ENCODE peak calls at places on chromosomes 3 and 15, in four cellular contexts. One of them, this sample, is unnamed.

GRCh38 chr3:31880020-31880419 is 101.0 kb downstream of the OSBPL10 start:
- DNase-seq in HepG2: peak; percentile 11
- DNase-seq in H1: no peak
- DNase-seq in GM12878: no peak
- DNase-seq in this sample: no peak

GRCh38 chr3:43105597-43106292 is at the start of gene POMGNT2:
- DNase-seq in GM12878: peak; percentile 16
- DNase-seq in HepG2: peak; percentile 73
- DNase-seq in H1: peak; percentile 61
- DNase-seq in this sample: peak; percentile 98

GRCh38 chr3:43373588-43373935 is 87.2 kb downstream of the SNRK start:
- DNase-seq in HepG2: no peak
- DNase-seq in H1: no peak
- DNase-seq in GM12878: no peak
- DNase-seq in this sample: no peak

GRCh38 chr3:113607219-113607596 is 74.9 kb downstream of the SIDT1 start:
- DNase-seq in H1: no peak
- DNase-seq in HepG2: no peak
- DNase-seq in GM12878: no peak
- DNase-seq in this sample: no peak

GRCh38 chr3:177516130-177517011 is 319.1 kb upstream of the TBL1XR1 start:
- DNase-seq in H1: no peak
- DNase-seq in GM12878: no peak
- DNase-seq in HepG2: peak; percentile 74
- DNase-seq in this sample: no peak

GRCh38 chr3:194565597-194566190 is 67.5 kb downstream of the TMEM44 start:
- DNase-seq in GM12878: no peak
- DNase-seq in H1: no peak
- DNase-seq in HepG2: no peak
- DNase-seq in this sample: no peak

GRCh38 chr3:194375473-194375872 is 5.9 kb upstream of the LRRC15 start:
- DNase-seq in GM12878: no peak
- DNase-seq in HepG2: no peak
- DNase-seq in H1: no peak
- DNase-seq in this sample: no peak

GRCh38 chr15:54803139-54803808 is 393.5 kb downstream of the RSL24D1 start:
- DNase-seq in HepG2: no peak
- DNase-seq in H1: no peak
- DNase-seq in GM12878: peak; percentile 19
- DNase-seq in this sample: no peak

GRCh38 chr3:40837300-40837699 is 312.5 kb downstream of the ZNF621 start:
- DNase-seq in GM12878: no peak
- DNase-seq in H1: no peak
- DNase-seq in HepG2: no peak
- DNase-seq in this sample: no peak

GRCh38 chr3:152328841-152329240 is 60.1 kb downstream of the MBNL1 start:
- DNase-seq in HepG2: peak; percentile 78
- DNase-seq in H1: no peak
- DNase-seq in GM12878: no peak
- DNase-seq in this sample: no peak

GRCh38 chr3:14153663-14154062 is 24.7 kb downstream of the XPC start:
- DNase-seq in H1: no peak
- DNase-seq in GM12878: no peak
- DNase-seq in HepG2: no peak
- DNase-seq in this sample: no peak

GRCh38 chr15:49060710-49061483 is 14.7 kb upstream of the SECISBP2L start:
- DNase-seq in H1: no peak
- DNase-seq in HepG2: no peak
- DNase-seq in GM12878: no peak
- DNase-seq in this sample: no peak

GRCh38 chr15:45183001-45183400 is 4.8 kb downstream of the SHF start:
- DNase-seq in H1: no peak
- DNase-seq in GM12878: no peak
- DNase-seq in HepG2: no peak
- DNase-seq in this sample: no peak

GRCh38 chr15:59436774-59437472 is 1.1 kb upstream of the FAM81A start:
- DNase-seq in H1: no peak
- DNase-seq in HepG2: no peak
- DNase-seq in GM12878: no peak
- DNase-seq in this sample: peak; percentile 37

GRCh38 chr15:91508633-91509032 is 344.9 kb upstream of the SLCO3A1 start:
- DNase-seq in HepG2: no peak
- DNase-seq in GM12878: no peak
- DNase-seq in H1: no peak
- DNase-seq in this sample: no peak

GRCh38 chr3:45319231-45320085 is 68.9 kb upstream of the LARS2 start:
- DNase-seq in H1: no peak
- DNase-seq in HepG2: no peak
- DNase-seq in GM12878: no peak
- DNase-seq in this sample: no peak

GRCh38 chr3:123483146-123483545 is 34.3 kb upstream of the ADCY5 start:
- DNase-seq in GM12878: no peak
- DNase-seq in HepG2: no peak
- DNase-seq in H1: no peak
- DNase-seq in this sample: no peak

GRCh38 chr15:34621675-34622074 is 38.2 kb upstream of the GOLGA8B start:
- DNase-seq in H1: no peak
- DNase-seq in HepG2: peak; percentile 3
- DNase-seq in GM12878: no peak
- DNase-seq in this sample: peak; percentile 14

GRCh38 chr3:113783463-113783862 is 36.6 kb downstream of the ATP6V1A start:
- DNase-seq in H1: no peak
- DNase-seq in GM12878: no peak
- DNase-seq in HepG2: no peak
- DNase-seq in this sample: no peak

GRCh38 chr15:76229266-76229665 is 82.0 kb downstream of the ETFA start:
- DNase-seq in HepG2: no peak
- DNase-seq in GM12878: no peak
- DNase-seq in H1: no peak
- DNase-seq in this sample: no peak

GRCh38 chr3:13011369-13012227 is 61.6 kb downstream of the IQSEC1 start:
- DNase-seq in H1: no peak
- DNase-seq in GM12878: peak; percentile 92
- DNase-seq in HepG2: peak; percentile 32
- DNase-seq in this sample: no peak

GRCh38 chr3:133119146-133119545 is 81.0 kb downstream of the TMEM108 start:
- DNase-seq in GM12878: no peak
- DNase-seq in HepG2: no peak
- DNase-seq in H1: no peak
- DNase-seq in this sample: no peak

GRCh38 chr3:173586176-173586575 is 188.6 kb downstream of the NLGN1 start:
- DNase-seq in HepG2: no peak
- DNase-seq in GM12878: no peak
- DNase-seq in H1: no peak
- DNase-seq in this sample: no peak

GRCh38 chr15:45399381-45400212 is 21.3 kb upstream of the GATM start:
- DNase-seq in GM12878: no peak
- DNase-seq in H1: no peak
- DNase-seq in HepG2: peak; percentile 65
- DNase-seq in this sample: peak; percentile 42

GRCh38 chr3:142434503-142434902 is 13.3 kb downstream of the XRN1 start:
- DNase-seq in HepG2: peak; percentile 32
- DNase-seq in GM12878: no peak
- DNase-seq in H1: no peak
- DNase-seq in this sample: no peak
- TF ChIP-seq SIN3A in HepG2: no peak
- TF ChIP-seq SIN3A in GM12878: no peak
- TF ChIP-seq SIN3A in H1: no peak
- TF ChIP-seq SIN3A in this sample: no peak

DNA sequence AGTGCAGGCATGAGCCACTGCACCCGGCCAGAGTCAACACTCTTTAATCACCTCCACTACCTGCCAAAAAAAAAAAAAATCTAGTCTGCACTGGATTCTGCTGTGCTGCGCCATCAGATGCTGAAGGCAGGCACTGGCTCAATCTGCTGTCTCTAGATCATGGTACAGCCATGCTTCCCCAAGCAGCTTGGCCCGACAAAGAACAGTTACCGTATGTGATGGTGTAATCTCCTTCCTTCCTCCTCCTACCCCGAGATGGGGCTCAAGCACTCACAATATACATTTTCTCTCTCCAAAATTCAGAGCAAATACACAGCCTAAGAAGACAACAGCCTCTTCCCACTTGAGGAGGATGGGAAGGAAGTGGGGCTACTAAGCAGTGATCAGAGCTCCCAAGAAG is 45.1 kb downstream of the DAPK2 start:
- DNase-seq in GM12878: no peak
- DNase-seq in HepG2: no peak
- DNase-seq in H1: no peak
- DNase-seq in this sample: no peak
- H3K9me3 ChIP-seq in GM12878: no peaks in the 10 kb centered on the region
- H3K9me3 ChIP-seq in HepG2: no peaks in the 10 kb centered on the region
- H3K9me3 ChIP-seq in H1: no peaks in the 10 kb centered on the region
- H3K9me3 ChIP-seq in this sample: no peaks in the 10 kb centered on the region

GRCh38 chr3:151265166-151265565 is 13.2 kb downstream of the P2RY14 start:
- DNase-seq in HepG2: no peak
- DNase-seq in GM12878: no peak
- DNase-seq in H1: no peak
- DNase-seq in this sample: no peak

GRCh38 chr3:151268267-151269235 is 9.8 kb downstream of the P2RY14 start:
- DNase-seq in HepG2: no peak
- DNase-seq in H1: no peak
- DNase-seq in GM12878: no peak
- DNase-seq in this sample: no peak

GRCh38 chr3:151263126-151263525 is 15.2 kb downstream of the P2RY14 start:
- DNase-seq in GM12878: no peak
- DNase-seq in HepG2: no peak
- DNase-seq in H1: no peak
- DNase-seq in this sample: no peak

GRCh38 chr3:151264611-151265010 is 13.7 kb downstream of the P2RY14 start:
- DNase-seq in GM12878: no peak
- DNase-seq in H1: no peak
- DNase-seq in HepG2: no peak
- DNase-seq in this sample: no peak

DNA sequence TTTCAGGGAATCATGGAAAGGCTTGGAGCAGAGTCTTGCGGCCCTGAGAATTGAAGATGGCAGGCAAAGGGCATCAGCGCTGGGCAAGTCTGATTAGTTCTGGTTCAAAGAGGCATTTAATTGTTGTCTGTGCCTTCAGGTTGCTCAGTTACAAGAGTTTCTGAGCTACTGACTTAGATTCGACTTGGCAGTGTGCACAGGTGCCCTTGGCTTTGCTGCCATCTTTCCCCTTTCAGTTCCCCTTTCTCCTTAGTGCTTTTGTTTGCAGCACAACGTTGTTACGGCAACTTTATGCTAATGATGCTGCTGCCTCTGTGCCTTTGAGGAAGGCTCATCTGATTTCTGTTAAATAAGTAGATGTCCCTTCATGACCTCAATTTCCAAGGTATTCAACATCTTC is 12.5 kb downstream of the P2RY14 start:
- DNase-seq in GM12878: peak; percentile 69
- DNase-seq in HepG2: no peak
- DNase-seq in H1: peak; percentile 17
- DNase-seq in this sample: no peak
- TF ChIP-seq TCF12 in GM12878: peak; percentile 54
- TF ChIP-seq TCF12 in HepG2: no peak
- TF ChIP-seq TCF12 in H1: no peak
- TF ChIP-seq TCF12 in this sample: no peak

DNA sequence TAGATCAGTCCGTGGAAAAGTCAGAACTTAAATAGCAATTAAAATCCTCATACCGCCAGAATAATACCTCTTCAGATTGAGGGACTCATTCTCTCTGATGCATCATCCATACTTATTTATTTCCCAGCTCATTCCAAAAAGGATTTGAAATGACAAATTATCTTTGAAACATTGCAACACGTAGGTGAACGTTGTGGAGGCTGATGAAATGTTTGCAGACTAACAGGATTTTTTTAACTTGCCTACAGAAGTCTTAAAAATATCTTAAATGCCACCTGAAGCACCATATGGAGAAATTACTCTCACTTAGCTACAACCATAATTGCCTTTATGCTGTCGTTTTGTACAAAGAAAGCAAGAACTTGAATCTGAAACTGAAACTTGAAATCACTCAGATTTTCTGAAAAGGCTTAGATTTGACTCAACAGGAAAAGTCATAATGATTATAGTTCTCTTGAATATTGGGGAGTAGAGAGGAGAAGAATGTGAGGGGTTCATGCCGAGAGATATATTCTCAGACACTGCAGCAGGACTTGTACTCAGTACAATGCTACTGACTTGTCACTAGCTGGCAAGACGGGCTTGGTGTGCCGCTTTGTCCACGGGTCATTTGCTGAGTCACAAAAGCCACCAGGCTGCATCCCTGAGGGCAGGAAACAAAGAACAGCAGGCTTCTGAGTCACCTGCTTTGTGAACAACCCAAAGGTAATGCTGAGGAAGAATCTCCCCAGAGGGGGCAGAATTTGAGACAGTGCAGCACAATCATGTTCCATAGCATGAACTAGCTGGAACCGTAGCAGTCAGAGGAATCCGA is 7.1 kb upstream of the FMN1 start:
- DNase-seq in GM12878: peak; percentile 68
- DNase-seq in HepG2: peak; percentile 76
- DNase-seq in H1: peak; percentile 62
- DNase-seq in this sample: peak; percentile 42
- TF ChIP-seq SIN3A in GM12878: no peak
- TF ChIP-seq SIN3A in HepG2: no peak
- TF ChIP-seq SIN3A in H1: no peak
- TF ChIP-seq SIN3A in this sample: no peak

DNA sequence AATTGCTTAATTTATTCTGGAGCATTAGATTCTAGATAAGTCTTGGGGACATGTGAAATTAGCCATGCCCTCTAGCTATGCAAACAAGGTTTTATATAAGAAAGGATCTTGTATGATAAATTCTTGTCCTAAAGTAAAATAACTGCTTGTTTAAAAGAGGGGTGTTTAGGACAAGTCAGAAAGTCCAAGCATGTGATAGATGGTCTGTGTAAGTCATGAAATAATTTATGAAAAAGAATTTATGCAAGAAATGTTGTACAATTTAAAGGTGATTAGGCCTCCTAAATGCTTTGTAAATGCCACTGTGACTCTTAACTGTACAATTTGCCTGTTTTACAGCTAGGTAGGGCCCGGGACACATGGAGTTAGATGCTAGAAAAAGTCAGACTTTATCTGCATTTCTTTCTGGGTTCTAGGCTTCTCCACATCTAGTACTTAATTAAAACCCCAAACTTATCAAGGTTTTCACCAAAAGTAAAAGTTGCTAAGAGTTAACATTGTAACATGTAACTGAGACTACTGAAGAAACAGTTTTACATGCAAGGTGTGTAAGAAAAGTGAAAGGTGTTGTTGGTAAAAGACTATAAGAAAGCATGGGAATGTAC is 13.2 kb downstream of the LINS1 start:
- DNase-seq in GM12878: no peak
- DNase-seq in HepG2: no peak
- DNase-seq in H1: no peak
- DNase-seq in this sample: no peak
- H3K9me3 ChIP-seq in GM12878: peaks cover 11% of the 10 kb centered on the region
- H3K9me3 ChIP-seq in HepG2: peaks cover 37% of the 10 kb centered on the region
- H3K9me3 ChIP-seq in H1: peaks cover 50% of the 10 kb centered on the region
- H3K9me3 ChIP-seq in this sample: peaks cover 22% of the 10 kb centered on the region

GRCh38 chr3:62161306-62161705 is 212.0 kb downstream of the FEZF2 start:
- DNase-seq in H1: no peak
- DNase-seq in GM12878: no peak
- DNase-seq in HepG2: no peak
- DNase-seq in this sample: no peak
- TF ChIP-seq TCF12 in H1: no peak
- TF ChIP-seq TCF12 in GM12878: no peak
- TF ChIP-seq TCF12 in HepG2: no peak
- TF ChIP-seq TCF12 in this sample: no peak

This sample was measured in SK-N-SH.